ENCODE peak calls at places on chromosomes 16 and 17, in six cellular contexts. R is T-helper 1 cell, S is stromal cell of bone marrow, W is GM23338, D is H9, G is HepG2. M is an unnamed sample.

GRCh38 chr17:51060396-51060795 is 60.3 kb downstream of the SPAG9 start:
- DNase-seq in R (no peak), S (no peak), W (no peak), D (no peak), G (no peak), M (no peak)

GRCh38 chr16:4115209-4115940 is 867 bp downstream of the ADCY9 start:
- DNase-seq in R (peak), S (no peak), W (peak), D (peak), G (no peak), M (peak)

GRCh38 chr16:70160388-70160787 is 13.2 kb upstream of the CLEC18C start:
- DNase-seq in R (no peak), S (no peak), W (no peak), D (no peak), G (no peak), M (no peak)

GRCh38 chr17:14747576-14747940 is 446.7 kb downstream of the HS3ST3B1 start:
- DNase-seq in R (no peak), S (no peak), W (no peak), D (no peak), G (no peak), M (no peak)

GRCh38 chr17:70047619-70048018 is 27.4 kb upstream of the KCNJ16 start:
- DNase-seq in R (no peak), S (peak), W (no peak), D (no peak), G (no peak), M (no peak)

GRCh38 chr17:49235896-49236295 is 5.3 kb upstream of the PHOSPHO1 start:
- DNase-seq in R (no peak), S (no peak), W (no peak), D (no peak), G (no peak), M (no peak)

GRCh38 chr16:85391769-85392583 is 221.1 kb upstream of the GSE1 start:
- DNase-seq in R (no peak), S (no peak), W (no peak), D (no peak), G (no peak), M (no peak)

GRCh38 chr16:73878616-73879015 is 418.0 kb upstream of the PSMD7 start:
- DNase-seq in R (no peak), S (peak), W (peak), D (no peak), G (peak), M (peak)

GRCh38 chr17:37506678-37507077 is 17.0 kb downstream of the DUSP14 start:
- DNase-seq in R (no peak), S (no peak), W (peak), D (peak), G (peak), M (peak)

GRCh38 chr16:17585449-17586080 is 114.8 kb upstream of the XYLT1 start:
- DNase-seq in R (no peak), S (no peak), W (no peak), D (no peak), G (no peak), M (no peak)

GRCh38 chr16:25699069-25699468 is 7.3 kb downstream of the HS3ST4 start:
- DNase-seq in R (no peak), S (no peak), W (no peak), D (no peak), G (no peak), M (no peak)

GRCh38 chr17:69047368-69048263 is 13.1 kb downstream of the ABCA9 start:
- DNase-seq in R (no peak), S (peak), W (no peak), D (no peak), G (peak), M (peak)

GRCh38 chr16:79651363-79651762 is 50.8 kb upstream of the MAF start:
- DNase-seq in R (no peak), S (peak), W (no peak), D (no peak), G (no peak), M (peak)

GRCh38 chr16:57998484-57998883 is 2.0 kb downstream of the ZNF319 start:
- DNase-seq in R (peak), S (no peak), W (no peak), D (peak), G (no peak), M (no peak)

GRCh38 chr16:86516618-86517003 is 6.3 kb downstream of the FOXF1 start:
- DNase-seq in R (no peak), S (no peak), W (no peak), D (no peak), G (no peak), M (no peak)

GRCh38 chr17:8360260-8360659 is 16.2 kb downstream of the KRABD2 start:
- DNase-seq in R (no peak), S (no peak), W (no peak), D (no peak), G (no peak), M (no peak)

M was measured in SK-MEL-5.